ENCODE peak calls at places on chromosomes 2 and 18, in six cellular contexts. Z is GM12892, L is SK-N-SH, C is H1, W is HepG2, N is K562. Q is an unnamed sample.

GRCh38 chr18:25737710-25738251 is 352.6 kb downstream of the SS18 start:
- DNase-seq in Z (no peak), L (no peak), C (no peak), W (peak; percentile 18), N (no peak), Q (no peak)

GRCh38 chr2:17672583-17673317 is 80.9 kb downstream of the SMC6 start:
- DNase-seq in Z (no peak), L (no peak), C (no peak), W (no peak), N (no peak), Q (no peak)

GRCh38 chr2:201730651-201731280 is 32.3 kb upstream of the MPP4 start:
- DNase-seq in Z (no peak), L (no peak), C (no peak), W (no peak), N (no peak), Q (no peak)

GRCh38 chr2:75853441-75853840 is 142.7 kb upstream of the GCFC2 start:
- DNase-seq in Z (no peak), L (no peak), C (no peak), W (no peak), N (no peak), Q (no peak)

GRCh38 chr2:161234627-161235026 is 73.6 kb upstream of the PSMD14 start:
- DNase-seq in Z (no peak), L (no peak), C (no peak), W (no peak), N (no peak), Q (no peak)

GRCh38 chr18:22552254-22552653 is 134.5 kb upstream of the CTAGE1 start:
- DNase-seq in Z (no peak), L (no peak), C (no peak), W (no peak), N (no peak), Q (no peak)

GRCh38 chr2:219161097-219161496 is 482 bp upstream of the NHEJ1 start:
- DNase-seq in Z (no peak), L (no peak), C (no peak), W (peak; percentile 24), N (no peak), Q (no peak)

GRCh38 chr18:58009166-58009565 is 34.9 kb upstream of the NEDD4L start:
- DNase-seq in Z (no peak), L (no peak), C (no peak), W (no peak), N (no peak), Q (no peak)

GRCh38 chr18:48902856-48903601 is 47.7 kb downstream of the SMAD7 start:
- DNase-seq in Z (no peak), L (no peak), C (no peak), W (peak; percentile 67), N (peak; percentile 40), Q (no peak)

GRCh38 chr2:58137221-58137620 is 90.6 kb downstream of the VRK2 start:
- DNase-seq in Z (no peak), L (no peak), C (no peak), W (no peak), N (no peak), Q (no peak)

GRCh38 chr2:171347158-171347557 is 86.6 kb downstream of the METTL8 start:
- DNase-seq in Z (no peak), L (no peak), C (no peak), W (no peak), N (no peak), Q (no peak)

GRCh38 chr2:172200495-172201085 is 97.9 kb upstream of the DLX2 start:
- DNase-seq in Z (no peak), L (no peak), C (peak; percentile 79), W (no peak), N (peak; percentile 35), Q (no peak)

GRCh38 chr2:55887351-55887750 is 36.2 kb downstream of the EFEMP1 start:
- DNase-seq in Z (no peak), L (no peak), C (no peak), W (no peak), N (no peak), Q (no peak)

GRCh38 chr2:85893428-85894258 is 4.9 kb upstream of the ST3GAL5 start:
- DNase-seq in Z (no peak), L (no peak), C (no peak), W (no peak), N (no peak), Q (no peak)

GRCh38 chr18:1104265-1104792 is 199.7 kb downstream of the ADCYAP1 start:
- DNase-seq in Z (no peak), L (no peak), C (no peak), W (no peak), N (no peak), Q (no peak)

GRCh38 chr2:184190725-184191124 is 407.6 kb upstream of the ZNF804A start:
- DNase-seq in Z (no peak), L (no peak), C (no peak), W (no peak), N (no peak), Q (no peak)

GRCh38 chr2:181891258-181891965 is at the start of gene ITPRID2:
- DNase-seq in Z (peak; percentile 82), L (peak; percentile 98), C (no peak), W (peak; percentile 80), N (peak; percentile 95), Q (peak; percentile 86)

GRCh38 chr2:86293612-86294011 is 43.8 kb downstream of the REEP1 start:
- DNase-seq in Z (no peak), L (no peak), C (no peak), W (no peak), N (no peak), Q (no peak)

GRCh38 chr2:135797497-135798274 is 39.3 kb downstream of the LCT start:
- DNase-seq in Z (peak; percentile 61), L (peak; percentile 84), C (peak; percentile 90), W (peak; percentile 68), N (peak; percentile 82), Q (peak; percentile 67)

GRCh38 chr18:36179562-36180334 is 7.5 kb upstream of the MOCOS start:
- DNase-seq in Z (no peak), L (no peak), C (no peak), W (no peak), N (no peak), Q (no peak)

GRCh38 chr2:111227716-111228141 is 107.0 kb downstream of the BCL2L11 start:
- DNase-seq in Z (no peak), L (no peak), C (no peak), W (peak; percentile 42), N (no peak), Q (no peak)

GRCh38 chr2:9167718-9168657 is 38.6 kb upstream of the ASAP2 start:
- DNase-seq in Z (no peak), L (no peak), C (no peak), W (peak; percentile 96), N (no peak), Q (no peak)

GRCh38 chr2:39665811-39666488 is at the start of gene TMEM178A:
- DNase-seq in Z (peak; percentile 29), L (peak; percentile 90), C (peak; percentile 76), W (no peak), N (no peak), Q (peak; percentile 43)

GRCh38 chr2:1671916-1672315 is 72.4 kb downstream of the PXDN start:
- DNase-seq in Z (no peak), L (no peak), C (peak; percentile 11), W (no peak), N (no peak), Q (no peak)

GRCh38 chr2:164589522-164589921 is 31.8 kb downstream of the GRB14 start:
- DNase-seq in Z (no peak), L (no peak), C (no peak), W (no peak), N (no peak), Q (no peak)

GRCh38 chr2:97713296-97714083 is at the start of gene ZAP70:
- DNase-seq in Z (no peak), L (no peak), C (no peak), W (peak; percentile 24), N (no peak), Q (no peak)

GRCh38 chr18:76256897-76257500 is 238.0 kb downstream of the ZNF516 start:
- DNase-seq in Z (no peak), L (peak; percentile 42), C (no peak), W (peak; percentile 22), N (no peak), Q (no peak)

GRCh38 chr2:81234711-81235110 is 930.2 kb upstream of the LRRTM1 start:
- DNase-seq in Z (no peak), L (no peak), C (no peak), W (no peak), N (no peak), Q (no peak)

GRCh38 chr2:81235601-81236000 is 931.0 kb upstream of the LRRTM1 start:
- DNase-seq in Z (no peak), L (no peak), C (no peak), W (no peak), N (no peak), Q (no peak)
- TF ChIP-seq TAF1 in Z (no peak), L (no peak), C (no peak), W (no peak), N (no peak), Q (no peak)

DNA sequence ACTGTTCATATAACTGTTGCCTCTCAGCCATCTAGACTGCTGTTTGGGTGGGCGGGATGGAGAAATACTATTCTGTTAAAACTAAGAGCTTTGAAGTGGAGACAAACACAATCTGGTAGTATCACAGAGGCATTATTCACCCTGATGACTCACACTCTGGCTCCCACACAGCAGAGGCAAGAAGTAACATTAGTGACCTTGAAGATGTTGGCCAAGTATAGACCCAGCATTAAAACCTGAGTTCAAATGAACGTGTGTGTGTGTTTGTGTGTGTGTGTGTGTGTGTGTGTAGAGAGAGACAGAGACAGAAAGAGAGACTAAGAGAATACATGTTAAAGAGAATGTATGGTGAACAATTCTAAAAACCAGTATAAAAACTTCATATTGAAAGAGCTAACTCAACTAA is 22.5 kb upstream of the ACVR1 start:
- DNase-seq in Z (no peak), L (no peak), C (no peak), W (no peak), N (peak; percentile 51), Q (no peak)
- TF ChIP-seq POLR2AphosphoS5 in Z (no peak), L (no peak), C (no peak), W (no peak), N (peak; percentile 41), Q (no peak)

GRCh38 chr2:10493636-10494281 is 45.6 kb upstream of the ODC1 start:
- DNase-seq in Z (peak; percentile 60), L (no peak), C (peak; percentile 29), W (peak; percentile 68), N (no peak), Q (peak; percentile 65)
- TF ChIP-seq TAF1 in Z (no peak), L (no peak), C (no peak), W (no peak), N (no peak), Q (no peak)

DNA sequence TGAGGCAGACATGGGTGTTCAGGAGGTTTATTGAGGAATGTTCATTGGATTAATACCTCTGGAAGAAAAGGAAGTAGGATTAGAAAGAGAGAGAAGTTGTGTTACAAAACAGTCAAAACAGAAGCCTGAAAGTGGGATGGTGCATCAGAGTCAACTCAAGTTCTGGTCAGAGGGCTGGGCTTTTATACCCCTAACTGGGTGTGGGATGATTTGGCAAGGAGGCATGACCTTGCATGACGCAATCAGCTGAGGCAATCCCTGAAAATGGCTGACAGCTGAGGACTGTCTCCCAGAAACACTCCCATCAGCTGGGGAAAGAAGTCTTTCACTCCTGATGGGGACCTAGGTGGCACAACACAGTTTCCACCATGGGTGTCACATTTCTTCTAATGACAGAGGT is 818.2 kb downstream of the SATB2 start:
- DNase-seq in Z (no peak), L (no peak), C (no peak), W (no peak), N (no peak), Q (no peak)
- TF ChIP-seq POLR2AphosphoS5 in Z (no peak), L (no peak), C (no peak), W (no peak), N (no peak), Q (no peak)

Q was measured in GM12891.